ENCODE peak calls at places on chromosomes 3 and 15, in ten cellular contexts. A is iPS DF 19.7; H is foreskin fibroblast; D is H9; K is GM04504; J is left cardiac atrium; F is A549; G is lower lobe of right lung; L is activated T-helper 1 cell treated with anti-CD3 and anti-CD28 coated beads, Interleukin-2, amount 50 U/mL, for 16 hours; S is AG20443. P is an unnamed sample.

GRCh38 chr3:72487078-72487765 is 361.0 kb downstream of the SHQ1 start:
- DNase-seq in A (no peak), H (peak; percentile 90), D (peak; percentile 49), K (peak; percentile 83), J (peak; percentile 72), F (peak; percentile 40), G (peak; percentile 84), L (no peak), S (peak; percentile 95), P (peak; percentile 95)

GRCh38 chr3:34599595-34599994 is 801.2 kb downstream of the PDCD6IP start:
- DNase-seq in A (no peak), H (no peak), D (no peak), K (no peak), J (no peak), F (no peak), G (no peak), L (no peak), S (no peak), P (no peak)

GRCh38 chr15:62783303-62783957 is 259.1 kb upstream of the TPM1 start:
- DNase-seq in A (no peak), H (peak; percentile 89), D (no peak), K (peak; percentile 67), J (no peak), F (no peak), G (no peak), L (no peak), S (peak; percentile 80), P (peak; percentile 68)

GRCh38 chr15:23835944-23836343 is 148.8 kb upstream of the NDN start:
- DNase-seq in A (no peak), H (no peak), D (no peak), K (no peak), J (no peak), F (no peak), G (no peak), L (no peak), S (no peak), P (no peak)

GRCh38 chr3:58189691-58190090 is 21.1 kb downstream of the DNASE1L3 start:
- DNase-seq in A (no peak), H (no peak), D (no peak), K (no peak), J (no peak), F (no peak), G (no peak), L (no peak), S (no peak), P (no peak)

GRCh38 chr3:36969540-36970432 is 23.1 kb downstream of the EPM2AIP1 start:
- DNase-seq in A (peak; percentile 7), H (peak; percentile 86), D (peak; percentile 60), K (no peak), J (peak; percentile 47), F (no peak), G (no peak), L (no peak), S (peak; percentile 48), P (peak; percentile 43)

GRCh38 chr3:50210510-50211367 is 5.7 kb downstream of the SLC38A3 start:
- DNase-seq in A (no peak), H (no peak), D (peak; percentile 63), K (no peak), J (no peak), F (no peak), G (no peak), L (no peak), S (no peak), P (no peak)

GRCh38 chr3:96813820-96814580 is 394 bp upstream of the EPHA6 start:
- DNase-seq in A (peak; percentile 23), H (peak; percentile 57), D (peak; percentile 56), K (peak; percentile 1), J (peak; percentile 46), F (peak; percentile 31), G (peak; percentile 53), L (no peak), S (peak; percentile 67), P (peak; percentile 48)

GRCh38 chr15:81270781-81271491 is 53.0 kb downstream of the STARD5 start:
- DNase-seq in A (no peak), H (peak; percentile 36), D (no peak), K (no peak), J (no peak), F (no peak), G (no peak), L (no peak), S (no peak), P (no peak)

GRCh38 chr3:71061581-71061980 is 521.9 kb downstream of the FOXP1 start:
- DNase-seq in A (no peak), H (no peak), D (no peak), K (no peak), J (no peak), F (no peak), G (no peak), L (no peak), S (no peak), P (no peak)

GRCh38 chr15:27704939-27705514 is 394.1 kb downstream of the OCA2 start:
- DNase-seq in A (no peak), H (no peak), D (no peak), K (no peak), J (no peak), F (no peak), G (no peak), L (no peak), S (no peak), P (no peak)

GRCh38 chr15:48898083-48898482 is 20.1 kb downstream of the EID1 start:
- DNase-seq in A (no peak), H (no peak), D (no peak), K (no peak), J (no peak), F (no peak), G (no peak), L (no peak), S (no peak), P (no peak)

GRCh38 chr15:31975446-31976229 is 54.7 kb upstream of the CHRNA7 start:
- DNase-seq in A (no peak), H (peak; percentile 24), D (no peak), K (peak; percentile 0), J (no peak), F (no peak), G (no peak), L (no peak), S (peak; percentile 65), P (peak; percentile 19)

GRCh38 chr3:107680698-107681097 is 157.9 kb downstream of the BBX start:
- DNase-seq in A (no peak), H (peak; percentile 44), D (no peak), K (no peak), J (no peak), F (no peak), G (no peak), L (no peak), S (no peak), P (no peak)

GRCh38 chr3:137990427-137990826 is 19.5 kb upstream of the CLDN18 start:
- DNase-seq in A (no peak), H (no peak), D (no peak), K (no peak), J (no peak), F (no peak), G (no peak), L (no peak), S (no peak), P (no peak)

GRCh38 chr3:50605901-50606326 is 5.7 kb downstream of the CISH start:
- DNase-seq in A (no peak), H (no peak), D (no peak), K (no peak), J (no peak), F (no peak), G (peak; percentile 48), L (no peak), S (no peak), P (no peak)

GRCh38 chr15:78061963-78062427 is 15.5 kb downstream of the TBC1D2B start:
- DNase-seq in A (no peak), H (peak; percentile 65), D (no peak), K (no peak), J (no peak), F (no peak), G (no peak), L (no peak), S (peak; percentile 48), P (no peak)

GRCh38 chr15:69060744-69061143 is 46.2 kb downstream of the NOX5 start:
- DNase-seq in A (no peak), H (no peak), D (no peak), K (no peak), J (no peak), F (no peak), G (no peak), L (no peak), S (no peak), P (no peak)

GRCh38 chr3:156448300-156448699 is 106.6 kb downstream of the SSR3 start:
- DNase-seq in A (no peak), H (peak; percentile 56), D (peak; percentile 64), K (no peak), J (no peak), F (peak; percentile 36), G (no peak), L (no peak), S (peak; percentile 64), P (peak; percentile 57)

GRCh38 chr3:62392893-62393292 is 19.5 kb upstream of the FEZF2 start:
- DNase-seq in A (no peak), H (no peak), D (no peak), K (no peak), J (no peak), F (no peak), G (no peak), L (no peak), S (no peak), P (no peak)

GRCh38 chr15:77507911-77508310 is 87.2 kb downstream of the HMG20A start:
- DNase-seq in A (no peak), H (peak; percentile 63), D (no peak), K (no peak), J (peak; percentile 70), F (no peak), G (no peak), L (no peak), S (peak; percentile 78), P (peak; percentile 66)

GRCh38 chr3:474828-475227 is 278.3 kb downstream of the CHL1 start:
- DNase-seq in A (no peak), H (no peak), D (no peak), K (no peak), J (no peak), F (no peak), G (no peak), L (no peak), S (no peak), P (no peak)

GRCh38 chr3:157142315-157142714 is 17.6 kb downstream of the CCNL1 start:
- DNase-seq in A (no peak), H (no peak), D (no peak), K (no peak), J (no peak), F (no peak), G (no peak), L (no peak), S (no peak), P (no peak)

GRCh38 chr15:66390670-66391069 is 4.0 kb downstream of the MAP2K1 start:
- DNase-seq in A (no peak), H (no peak), D (no peak), K (no peak), J (no peak), F (no peak), G (no peak), L (no peak), S (no peak), P (no peak)

GRCh38 chr15:101168898-101169297 is 83.0 kb downstream of the CHSY1 start:
- DNase-seq in A (no peak), H (no peak), D (no peak), K (no peak), J (no peak), F (no peak), G (no peak), L (no peak), S (no peak), P (no peak)

GRCh38 chr3:101119535-101119934 is 126.3 kb upstream of the ABI3BP start:
- DNase-seq in A (no peak), H (peak; percentile 70), D (no peak), K (peak; percentile 32), J (no peak), F (no peak), G (no peak), L (no peak), S (peak; percentile 40), P (peak; percentile 37)

GRCh38 chr15:66720206-66721010 is 18.4 kb downstream of the SMAD6 start:
- DNase-seq in A (no peak), H (peak; percentile 93), D (no peak), K (no peak), J (peak; percentile 61), F (no peak), G (peak; percentile 79), L (no peak), S (peak; percentile 88), P (peak; percentile 90)

GRCh38 chr15:70050970-70051369 is 46.7 kb downstream of the TLE3 start:
- DNase-seq in A (no peak), H (no peak), D (no peak), K (no peak), J (no peak), F (no peak), G (no peak), L (no peak), S (no peak), P (no peak)